ENCODE peak calls at places on chromosomes 4 and X, in seven cellular contexts. N is glutamatergic neuron, Z is fibroblast of mammary gland, R is tibial nerve, J is adrenal gland, W is IMR-90, X is lung. U is an unnamed sample.

GRCh38 chr4:1249731-1250526 is 999 bp upstream of the CTBP1 start:
- DNase-seq in W (no peak), R (no peak), Z (no peak), N (no peak), X (peak), J (peak), U (no peak)

GRCh38 chrX:13128104-13128503 is 83.7 kb upstream of the FAM9C start:
- DNase-seq in N (no peak), X (no peak), Z (peak), W (peak), R (no peak), J (no peak), U (no peak)

GRCh38 chr4:84915396-84915780 is 51.1 kb downstream of the WDFY3 start:
- DNase-seq in J (no peak), N (no peak), Z (no peak), W (peak), R (no peak), X (no peak), U (no peak)

GRCh38 chr4:89253306-89253705 is 54.3 kb downstream of the GPRIN3 start:
- DNase-seq in X (no peak), R (no peak), W (no peak), J (no peak), Z (no peak), N (no peak), U (no peak)

GRCh38 chr4:4323705-4324534 is 33.9 kb downstream of the ZBTB49 start:
- DNase-seq in N (no peak), J (no peak), Z (no peak), W (peak), R (no peak), X (no peak), U (no peak)

GRCh38 chr4:85919488-85919887 is 440.4 kb downstream of the MAPK10 start:
- DNase-seq in R (no peak), J (no peak), W (no peak), X (no peak), Z (no peak), N (no peak), U (no peak)

GRCh38 chr4:14379148-14379547 is 623.1 kb upstream of the CPEB2 start:
- DNase-seq in X (no peak), J (no peak), Z (peak), N (no peak), R (no peak), W (no peak), U (no peak)

GRCh38 chr4:16123356-16124084 is 39.7 kb upstream of the PROM1 start:
- DNase-seq in Z (no peak), N (no peak), R (no peak), X (no peak), W (no peak), J (no peak), U (no peak)

GRCh38 chr4:122065149-122065548 is 87.0 kb upstream of the BLTP1 start:
- DNase-seq in W (no peak), R (no peak), X (no peak), J (no peak), N (no peak), Z (no peak), U (no peak)

GRCh38 chrX:137483554-137483953 is 82.4 kb upstream of the ZIC3 start:
- DNase-seq in R (no peak), J (no peak), W (no peak), Z (no peak), X (no peak), N (no peak), U (no peak)

GRCh38 chr4:8675383-8675782 is 82.8 kb downstream of the CPZ start:
- DNase-seq in J (no peak), X (no peak), N (no peak), W (peak), Z (no peak), R (no peak), U (peak)

GRCh38 chr4:1831331-1831730 is 24.6 kb downstream of the LETM1 start:
- DNase-seq in R (no peak), N (no peak), J (no peak), W (no peak), X (no peak), Z (no peak), U (no peak)

GRCh38 chr4:177573487-177573886 is 131.2 kb upstream of the AGA start:
- DNase-seq in W (peak), X (no peak), R (no peak), Z (peak), N (no peak), J (no peak), U (no peak)

GRCh38 chr4:8772499-8773123 is 99.0 kb downstream of the HMX1 start:
- DNase-seq in W (no peak), Z (no peak), R (no peak), J (no peak), N (peak), X (no peak), U (no peak)

GRCh38 chr4:40514409-40515025 is 115.1 kb downstream of the RBM47 start:
- DNase-seq in X (peak), W (no peak), J (no peak), Z (no peak), N (no peak), R (no peak), U (no peak)

GRCh38 chr4:179125870-179126269 is 1683.6 kb upstream of the AGA start:
- DNase-seq in N (no peak), Z (no peak), W (no peak), J (no peak), X (no peak), R (no peak), U (no peak)

GRCh38 chrX:11472381-11472780 is 179.2 kb downstream of the AMELX start:
- DNase-seq in N (no peak), Z (peak), J (no peak), X (no peak), R (no peak), W (peak), U (no peak)

GRCh38 chrX:128781506-128781905 is 729.3 kb upstream of the ACTRT1 start:
- DNase-seq in X (no peak), Z (no peak), W (no peak), R (no peak), J (peak), N (peak), U (peak)

DNA sequence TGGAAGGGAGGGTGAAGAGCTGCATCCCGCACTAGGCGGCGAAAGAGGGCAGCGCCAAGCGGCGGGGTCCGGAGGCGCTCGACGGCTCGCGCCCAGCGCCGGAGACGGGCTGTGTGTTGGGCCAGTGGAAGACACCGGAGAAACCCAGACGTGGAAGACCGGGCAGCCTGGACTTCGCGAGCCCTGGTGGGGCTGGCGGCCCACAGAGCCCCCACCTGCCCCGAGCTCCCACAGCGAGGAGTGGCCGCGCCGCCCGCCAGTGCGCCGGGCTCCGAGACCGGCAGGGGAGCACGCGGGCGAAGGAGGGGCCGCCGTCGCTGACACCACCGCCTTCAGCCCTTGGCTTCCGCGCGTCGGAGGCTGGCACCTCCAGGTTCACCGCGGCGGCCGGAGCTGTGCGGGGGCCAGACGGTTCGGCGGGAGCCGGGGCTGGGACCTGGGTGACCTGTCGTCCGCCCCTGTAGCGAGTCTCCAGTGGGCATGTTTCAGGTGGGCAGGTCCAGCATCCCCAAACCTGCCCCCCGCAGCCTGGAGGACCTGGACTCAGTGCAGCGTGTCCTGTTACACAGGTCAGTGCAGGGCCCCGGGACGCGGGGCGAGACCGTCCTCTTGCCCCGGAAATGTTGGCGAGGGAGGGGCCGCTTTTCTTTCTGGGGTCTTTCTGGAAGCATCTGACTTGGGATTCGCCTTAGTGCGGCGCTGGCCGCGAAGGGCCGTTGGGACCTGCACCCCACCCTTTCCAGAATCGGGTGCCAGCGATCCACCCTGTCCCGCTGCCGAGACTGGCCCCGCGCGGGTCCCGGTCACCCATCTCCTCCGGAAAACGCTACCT is 9.6 kb upstream of the INTU start:
- DNase-seq in Z (peak), X (no peak), N (peak), W (peak), R (no peak), J (no peak), U (peak)
- TF ChIP-seq CTCF in Z (peak), X (no peak), N (no peak), W (peak), R (peak), J (no peak), U (peak)

GRCh38 chr4:102730968-102731533 is 29.7 kb downstream of the MANBA start:
- DNase-seq in W (no peak), N (no peak), R (no peak), J (no peak), Z (no peak), X (no peak), U (no peak)
- TF ChIP-seq CTCF in W (peak), N (no peak), R (no peak), J (no peak), Z (peak), X (no peak), U (no peak)

DNA sequence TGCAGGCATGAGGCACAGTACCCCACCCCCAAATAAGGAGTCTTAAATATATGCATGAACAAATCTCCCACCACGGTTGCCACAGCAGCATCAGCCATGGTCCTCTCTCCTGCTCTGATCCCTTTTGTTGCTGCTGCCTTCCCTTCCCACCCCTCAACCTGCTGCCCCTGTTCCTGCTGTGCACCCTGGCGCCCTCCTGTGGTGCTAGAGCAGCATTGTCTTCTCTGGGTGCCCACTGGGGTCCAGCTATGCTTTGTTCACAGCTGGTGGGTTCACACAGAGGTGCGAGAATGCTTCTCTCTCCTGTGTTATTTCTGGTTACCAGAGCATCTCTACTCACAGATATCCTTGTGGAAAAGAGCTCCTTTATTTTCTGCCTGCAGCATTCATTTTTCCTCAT is 116.2 kb downstream of the GATB start:
- DNase-seq in J (no peak), N (peak), R (no peak), Z (no peak), W (no peak), X (no peak), U (peak)
- TF ChIP-seq CTCF in J (no peak), N (peak), R (no peak), Z (peak), W (peak), X (no peak), U (peak)

GRCh38 chr4:137070614-137071013 is 461.7 kb downstream of the PCDH18 start:
- DNase-seq in R (no peak), W (no peak), X (no peak), Z (no peak), J (no peak), N (no peak), U (no peak)
- TF ChIP-seq CTCF in R (no peak), W (peak), X (no peak), Z (no peak), J (no peak), N (no peak), U (no peak)

GRCh38 chr4:75675004-75675531 is 1.9 kb upstream of the G3BP2 start:
- DNase-seq in W (no peak), Z (no peak), R (no peak), X (no peak), J (no peak), N (no peak), U (no peak)
- TF ChIP-seq CTCF in W (no peak), Z (no peak), R (no peak), X (no peak), J (no peak), N (no peak), U (no peak)

U was measured in nephron progenitor cell.